ENCODE peak calls at places on chromosomes 11 and 22, in seven cellular contexts. One of them, this sample, is unnamed.

GRCh38 chr11:125371451-125371935 is 124.6 kb downstream of the FEZ1 start:
- DNase-seq in transverse colon: no peak
- DNase-seq in SK-N-SH: peak; percentile 46
- DNase-seq in A549: no peak
- DNase-seq in upper lobe of left lung: no peak
- DNase-seq in H1: peak; percentile 68
- DNase-seq in ovary: no peak
- DNase-seq in this sample: no peak

GRCh38 chr11:59173964-59174663 is 2.2 kb downstream of the DTX4 start:
- DNase-seq in ovary: peak; percentile 58
- DNase-seq in upper lobe of left lung: peak; percentile 86
- DNase-seq in transverse colon: peak; percentile 88
- DNase-seq in A549: no peak
- DNase-seq in SK-N-SH: no peak
- DNase-seq in H1: no peak
- DNase-seq in this sample: peak; percentile 73

GRCh38 chr11:32052218-32052617 is 38.7 kb upstream of the RCN1 start:
- DNase-seq in transverse colon: peak; percentile 46
- DNase-seq in A549: peak; percentile 51
- DNase-seq in upper lobe of left lung: peak; percentile 31
- DNase-seq in SK-N-SH: peak; percentile 43
- DNase-seq in ovary: peak; percentile 59
- DNase-seq in H1: no peak
- DNase-seq in this sample: peak; percentile 62

GRCh38 chr22:49555526-49555925 is 272.1 kb downstream of the BRD1 start:
- DNase-seq in H1: no peak
- DNase-seq in ovary: no peak
- DNase-seq in SK-N-SH: no peak
- DNase-seq in upper lobe of left lung: peak; percentile 13
- DNase-seq in transverse colon: peak; percentile 3
- DNase-seq in A549: no peak
- DNase-seq in this sample: no peak

GRCh38 chr11:120221115-120221752 is 10.4 kb downstream of the OAF start:
- DNase-seq in H1: no peak
- DNase-seq in SK-N-SH: no peak
- DNase-seq in A549: no peak
- DNase-seq in ovary: no peak
- DNase-seq in upper lobe of left lung: no peak
- DNase-seq in transverse colon: peak; percentile 78
- DNase-seq in this sample: peak; percentile 75

GRCh38 chr22:39084666-39085065 is 7.6 kb downstream of the APOBEC3G start:
- DNase-seq in SK-N-SH: no peak
- DNase-seq in transverse colon: no peak
- DNase-seq in H1: no peak
- DNase-seq in A549: no peak
- DNase-seq in upper lobe of left lung: no peak
- DNase-seq in ovary: no peak
- DNase-seq in this sample: no peak

GRCh38 chr11:42524534-42525227 is 787.1 kb upstream of the API5 start:
- DNase-seq in SK-N-SH: peak; percentile 50
- DNase-seq in H1: peak; percentile 59
- DNase-seq in transverse colon: peak; percentile 28
- DNase-seq in ovary: no peak
- DNase-seq in upper lobe of left lung: peak; percentile 26
- DNase-seq in A549: no peak
- DNase-seq in this sample: peak; percentile 45

GRCh38 chr11:12045914-12046635 is 37.6 kb upstream of the DKK3 start:
- DNase-seq in ovary: no peak
- DNase-seq in transverse colon: no peak
- DNase-seq in H1: no peak
- DNase-seq in upper lobe of left lung: no peak
- DNase-seq in SK-N-SH: no peak
- DNase-seq in A549: no peak
- DNase-seq in this sample: no peak

GRCh38 chr11:31702966-31703365 is 108.2 kb downstream of the PAX6 start:
- DNase-seq in A549: peak; percentile 3
- DNase-seq in upper lobe of left lung: no peak
- DNase-seq in SK-N-SH: no peak
- DNase-seq in transverse colon: no peak
- DNase-seq in H1: no peak
- DNase-seq in ovary: no peak
- DNase-seq in this sample: no peak

GRCh38 chr11:23201936-23202522 is 341.8 kb upstream of the CCDC179 start:
- DNase-seq in upper lobe of left lung: no peak
- DNase-seq in ovary: no peak
- DNase-seq in H1: no peak
- DNase-seq in transverse colon: no peak
- DNase-seq in SK-N-SH: no peak
- DNase-seq in A549: no peak
- DNase-seq in this sample: no peak

GRCh38 chr11:119709638-119710346 is 19.2 kb downstream of the NECTIN1 start:
- DNase-seq in A549: no peak
- DNase-seq in transverse colon: no peak
- DNase-seq in SK-N-SH: peak; percentile 92
- DNase-seq in H1: no peak
- DNase-seq in upper lobe of left lung: no peak
- DNase-seq in ovary: peak; percentile 30
- DNase-seq in this sample: no peak

GRCh38 chr22:32880061-32880460 is 78.6 kb downstream of the TIMP3 start:
- DNase-seq in SK-N-SH: no peak
- DNase-seq in ovary: no peak
- DNase-seq in A549: no peak
- DNase-seq in transverse colon: no peak
- DNase-seq in upper lobe of left lung: no peak
- DNase-seq in H1: no peak
- DNase-seq in this sample: no peak

GRCh38 chr11:1226981-1227550 is 4.2 kb downstream of the MUC5B start:
- DNase-seq in H1: no peak
- DNase-seq in transverse colon: peak; percentile 8
- DNase-seq in ovary: no peak
- DNase-seq in upper lobe of left lung: no peak
- DNase-seq in SK-N-SH: peak; percentile 77
- DNase-seq in A549: peak; percentile 81
- DNase-seq in this sample: no peak

GRCh38 chr22:33918676-33919590 is 1.3 kb downstream of the LARGE1 start:
- DNase-seq in A549: no peak
- DNase-seq in H1: no peak
- DNase-seq in SK-N-SH: no peak
- DNase-seq in upper lobe of left lung: no peak
- DNase-seq in ovary: no peak
- DNase-seq in transverse colon: no peak
- DNase-seq in this sample: no peak

GRCh38 chr11:45677811-45678515 is 12.5 kb upstream of the CHST1 start:
- DNase-seq in SK-N-SH: no peak
- DNase-seq in A549: no peak
- DNase-seq in transverse colon: no peak
- DNase-seq in ovary: no peak
- DNase-seq in upper lobe of left lung: no peak
- DNase-seq in H1: no peak
- DNase-seq in this sample: no peak

GRCh38 chr22:19361501-19362103 is 69.9 kb downstream of the HIRA start:
- DNase-seq in ovary: no peak
- DNase-seq in upper lobe of left lung: no peak
- DNase-seq in H1: no peak
- DNase-seq in SK-N-SH: no peak
- DNase-seq in A549: no peak
- DNase-seq in transverse colon: no peak
- DNase-seq in this sample: no peak

GRCh38 chr22:21697866-21698265 is 32.1 kb downstream of the PPIL2 start:
- DNase-seq in upper lobe of left lung: no peak
- DNase-seq in ovary: no peak
- DNase-seq in H1: no peak
- DNase-seq in A549: no peak
- DNase-seq in transverse colon: no peak
- DNase-seq in SK-N-SH: no peak
- DNase-seq in this sample: no peak

GRCh38 chr22:46684706-46685105 is 53.3 kb downstream of the CERK start:
- DNase-seq in A549: no peak
- DNase-seq in ovary: no peak
- DNase-seq in upper lobe of left lung: no peak
- DNase-seq in transverse colon: peak; percentile 36
- DNase-seq in H1: no peak
- DNase-seq in SK-N-SH: no peak
- DNase-seq in this sample: peak; percentile 32

GRCh38 chr11:78714539-78714938 is 139.9 kb upstream of the NARS2 start:
- DNase-seq in ovary: no peak
- DNase-seq in H1: no peak
- DNase-seq in upper lobe of left lung: no peak
- DNase-seq in transverse colon: peak; percentile 9
- DNase-seq in A549: no peak
- DNase-seq in SK-N-SH: no peak
- DNase-seq in this sample: no peak

GRCh38 chr11:120828847-120829246 is 195.1 kb upstream of the TBCEL start:
- DNase-seq in upper lobe of left lung: no peak
- DNase-seq in ovary: no peak
- DNase-seq in H1: no peak
- DNase-seq in SK-N-SH: no peak
- DNase-seq in transverse colon: no peak
- DNase-seq in A549: no peak
- DNase-seq in this sample: no peak

GRCh38 chr11:1219836-1220810 is 2.7 kb upstream of the MUC5B start:
- DNase-seq in transverse colon: peak; percentile 86
- DNase-seq in upper lobe of left lung: no peak
- DNase-seq in SK-N-SH: peak; percentile 24
- DNase-seq in H1: no peak
- DNase-seq in A549: no peak
- DNase-seq in ovary: no peak
- DNase-seq in this sample: peak; percentile 50

GRCh38 chr22:25448435-25449051 is 115.9 kb upstream of the GRK3 start:
- DNase-seq in H1: no peak
- DNase-seq in SK-N-SH: peak; percentile 41
- DNase-seq in transverse colon: no peak
- DNase-seq in ovary: no peak
- DNase-seq in A549: peak; percentile 7
- DNase-seq in upper lobe of left lung: no peak
- DNase-seq in this sample: no peak

GRCh38 chr11:45606514-45607024 is 58.9 kb downstream of the CHST1 start:
- DNase-seq in upper lobe of left lung: no peak
- DNase-seq in transverse colon: no peak
- DNase-seq in SK-N-SH: peak; percentile 38
- DNase-seq in A549: no peak
- DNase-seq in H1: peak; percentile 34
- DNase-seq in ovary: no peak
- DNase-seq in this sample: no peak

GRCh38 chr22:44224166-44224565 is 43.4 kb downstream of the PARVG start:
- DNase-seq in A549: no peak
- DNase-seq in upper lobe of left lung: peak; percentile 10
- DNase-seq in H1: no peak
- DNase-seq in SK-N-SH: no peak
- DNase-seq in transverse colon: no peak
- DNase-seq in ovary: no peak
- DNase-seq in this sample: no peak

GRCh38 chr11:114317738-114318137 is 21.5 kb downstream of the NNMT start:
- DNase-seq in transverse colon: no peak
- DNase-seq in SK-N-SH: peak; percentile 39
- DNase-seq in upper lobe of left lung: peak; percentile 54
- DNase-seq in ovary: peak; percentile 55
- DNase-seq in A549: no peak
- DNase-seq in H1: no peak
- DNase-seq in this sample: no peak
- TF ChIP-seq CTCF in transverse colon: no peak
- TF ChIP-seq CTCF in SK-N-SH: peak; percentile 81
- TF ChIP-seq CTCF in upper lobe of left lung: no peak
- TF ChIP-seq CTCF in ovary: no peak
- TF ChIP-seq CTCF in A549: peak; percentile 47
- TF ChIP-seq CTCF in H1: peak; percentile 55
- TF ChIP-seq CTCF in this sample: no peak

DNA sequence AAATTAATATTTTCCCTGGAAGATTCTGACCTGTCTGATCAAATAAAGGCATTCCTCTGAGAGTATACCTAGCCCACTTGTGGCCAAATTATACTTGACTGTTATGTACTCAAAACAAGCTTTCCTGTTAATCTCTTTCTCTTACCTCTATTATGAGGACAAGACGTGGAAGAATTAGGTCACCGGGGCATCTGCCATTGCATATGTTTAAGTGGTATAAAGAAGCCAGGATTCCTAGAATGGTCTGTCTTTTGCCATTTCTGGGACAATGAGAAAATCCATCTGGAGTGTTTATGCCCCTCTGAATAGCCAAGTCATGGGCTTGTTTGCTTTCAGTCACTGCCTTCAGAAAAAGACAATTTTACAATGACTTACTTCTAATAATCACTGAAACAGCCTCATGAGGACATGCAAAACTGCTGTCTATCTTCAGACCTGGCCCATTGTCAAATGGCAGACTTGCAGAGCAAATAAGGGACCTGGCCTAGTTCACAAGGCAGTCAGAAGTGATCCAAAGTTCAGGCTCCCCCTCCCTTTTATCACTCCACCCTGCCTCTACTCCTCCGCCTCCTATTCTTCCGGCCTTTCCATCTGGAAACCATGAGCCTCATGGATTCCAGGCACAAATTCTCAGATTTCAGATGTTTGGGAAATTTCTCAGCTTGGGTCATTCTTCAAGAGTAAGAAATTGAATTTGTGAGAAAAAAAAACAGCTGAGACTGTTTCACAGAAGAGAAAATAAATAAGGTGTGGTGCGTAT is 128.1 kb upstream of the LDLRAD3 start:
- DNase-seq in SK-N-SH: no peak
- DNase-seq in upper lobe of left lung: no peak
- DNase-seq in H1: no peak
- DNase-seq in ovary: peak; percentile 38
- DNase-seq in A549: no peak
- DNase-seq in transverse colon: no peak
- DNase-seq in this sample: no peak
- TF ChIP-seq EP300 in SK-N-SH: no peak
- TF ChIP-seq EP300 in upper lobe of left lung: no peak
- TF ChIP-seq EP300 in H1: no peak
- TF ChIP-seq EP300 in ovary: no peak
- TF ChIP-seq EP300 in A549: no peak
- TF ChIP-seq EP300 in transverse colon: no peak
- TF ChIP-seq EP300 in this sample: no peak

GRCh38 chr11:128342511-128343133 is 244.7 kb downstream of the ETS1 start:
- DNase-seq in upper lobe of left lung: peak; percentile 84
- DNase-seq in ovary: no peak
- DNase-seq in A549: peak; percentile 19
- DNase-seq in transverse colon: peak; percentile 42
- DNase-seq in H1: no peak
- DNase-seq in SK-N-SH: no peak
- DNase-seq in this sample: no peak
- H3K27ac ChIP-seq in upper lobe of left lung: peak overlapping the region; percentile 67
- H3K27ac ChIP-seq in ovary: no peak overlapping the region
- H3K27ac ChIP-seq in A549: peak overlapping the region; percentile 25
- H3K27ac ChIP-seq in transverse colon: peak overlapping the region; percentile 67
- H3K27ac ChIP-seq in H1: no peak overlapping the region
- H3K27ac ChIP-seq in SK-N-SH: no peak overlapping the region
- H3K27ac ChIP-seq in this sample: peak overlapping the region; percentile 49

DNA sequence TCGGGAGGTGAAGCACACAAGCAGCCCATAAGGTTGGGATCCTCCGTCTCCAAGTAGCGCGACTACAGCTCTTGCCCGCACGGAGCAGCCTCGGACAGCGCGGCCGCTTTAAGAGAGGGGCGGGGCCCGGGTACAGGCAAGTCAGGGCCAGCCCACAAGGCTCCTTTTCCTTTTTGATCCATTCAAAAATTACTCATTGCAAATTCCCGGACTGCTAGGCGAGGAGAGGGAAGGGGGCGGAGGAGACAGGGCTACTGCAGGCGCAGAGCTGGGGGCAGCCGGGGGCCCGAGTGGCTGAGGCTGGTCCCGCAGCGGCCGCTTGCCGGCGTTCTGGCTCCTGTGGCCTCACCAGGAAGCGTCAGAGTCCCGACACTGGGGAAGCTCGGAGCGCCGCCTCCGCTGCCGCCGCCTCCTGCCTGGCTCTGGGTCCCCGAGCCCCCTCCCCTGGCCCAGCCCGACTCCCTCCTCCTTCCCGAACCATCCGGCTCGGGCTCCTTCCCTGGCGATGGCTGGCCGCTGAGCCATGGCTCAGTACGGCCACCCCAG is at the start of gene UBASH3B:
- DNase-seq in upper lobe of left lung: peak; percentile 87
- DNase-seq in transverse colon: peak; percentile 81
- DNase-seq in H1: no peak
- DNase-seq in ovary: peak; percentile 64
- DNase-seq in A549: peak; percentile 67
- DNase-seq in SK-N-SH: peak; percentile 85
- DNase-seq in this sample: peak; percentile 77
- TF ChIP-seq CTCF in upper lobe of left lung: peak; percentile 18
- TF ChIP-seq CTCF in transverse colon: no peak
- TF ChIP-seq CTCF in H1: no peak
- TF ChIP-seq CTCF in ovary: no peak
- TF ChIP-seq CTCF in A549: no peak
- TF ChIP-seq CTCF in SK-N-SH: no peak
- TF ChIP-seq CTCF in this sample: no peak